ENCODE peak calls at places on chromosomes 3 and 15, in seven cellular contexts. D, T, C, O, Q, N and H are unnamed samples.

GRCh38 chr3:126261037-126261436 is 80.7 kb upstream of the ALDH1L1 start:
- DNase-seq in N (no peak), O (no peak), Q (no peak), T (no peak), D (no peak), C (no peak), H (no peak)

GRCh38 chr3:33954956-33955355 is 156.5 kb downstream of the PDCD6IP start:
- DNase-seq in O (no peak), T (no peak), D (no peak), N (no peak), C (no peak), Q (no peak), H (no peak)

GRCh38 chr3:134211797-134212196 is 38.9 kb downstream of the RYK start:
- DNase-seq in C (no peak), Q (no peak), O (peak), N (no peak), D (no peak), T (no peak), H (no peak)

GRCh38 chr3:186640473-186640818 is 247 bp downstream of the FETUB start:
- DNase-seq in T (peak), Q (no peak), D (no peak), O (peak), C (no peak), N (peak), H (peak)

GRCh38 chr15:28942521-28943035 is 56.8 kb downstream of the APBA2 start:
- DNase-seq in Q (no peak), T (no peak), C (no peak), D (no peak), N (no peak), O (no peak), H (no peak)

GRCh38 chr3:192408721-192409151 is 318.6 kb downstream of the FGF12 start:
- DNase-seq in D (no peak), T (no peak), C (peak), O (peak), Q (no peak), N (no peak), H (no peak)

GRCh38 chr3:37694236-37694635 is 167.4 kb upstream of the CTDSPL start:
- DNase-seq in T (no peak), Q (no peak), D (no peak), O (no peak), N (peak), C (no peak), H (no peak)

GRCh38 chr3:9165441-9165840 is 84.0 kb downstream of the SRGAP3 start:
- DNase-seq in T (no peak), N (no peak), C (no peak), Q (no peak), O (no peak), D (no peak), H (no peak)

GRCh38 chr3:43448098-43448497 is 161.8 kb downstream of the SNRK start:
- DNase-seq in N (no peak), Q (no peak), D (no peak), C (no peak), T (no peak), O (no peak), H (no peak)

GRCh38 chr15:59396211-59396610 is 23.5 kb upstream of the MYO1E start:
- DNase-seq in O (no peak), D (no peak), C (no peak), N (no peak), Q (no peak), T (no peak), H (no peak)

GRCh38 chr3:47193871-47194859 is 30.3 kb upstream of the SETD2 start:
- DNase-seq in O (peak), N (no peak), T (no peak), Q (no peak), D (no peak), C (no peak), H (no peak)

GRCh38 chr3:12882336-12883310 is 41.3 kb upstream of the RPL32 start:
- DNase-seq in O (no peak), Q (no peak), D (no peak), C (no peak), T (no peak), N (no peak), H (no peak)

GRCh38 chr15:64850778-64851502 is 9.2 kb downstream of the PLEKHO2 start:
- DNase-seq in T (no peak), D (no peak), N (no peak), Q (no peak), O (no peak), C (no peak), H (no peak)

GRCh38 chr15:77098572-77098971 is 27.7 kb upstream of the TSPAN3 start:
- DNase-seq in Q (no peak), C (no peak), T (no peak), O (no peak), D (no peak), N (no peak), H (no peak)

GRCh38 chr15:49215768-49216739 is 46.0 kb downstream of the GALK2 start:
- DNase-seq in N (no peak), C (no peak), O (peak), D (no peak), T (no peak), Q (no peak), H (peak)

GRCh38 chr3:11161666-11162065 is 7.4 kb downstream of the HRH1 start:
- DNase-seq in T (no peak), D (no peak), C (no peak), Q (no peak), O (no peak), N (no peak), H (no peak)

GRCh38 chr3:72494076-72495000 is 353.9 kb downstream of the SHQ1 start:
- DNase-seq in T (no peak), N (no peak), D (no peak), Q (no peak), C (no peak), O (no peak), H (no peak)

GRCh38 chr3:187900961-187901755 is 155.9 kb upstream of the BCL6 start:
- DNase-seq in C (no peak), O (no peak), D (no peak), T (no peak), N (no peak), Q (no peak), H (no peak)

GRCh38 chr3:194080913-194081800 is 54.8 kb upstream of the HES1 start:
- DNase-seq in N (no peak), Q (no peak), D (no peak), C (no peak), T (no peak), O (no peak), H (no peak)

GRCh38 chr3:123605789-123606234 is 21.0 kb upstream of the HACD2 start:
- DNase-seq in D (no peak), O (peak), C (no peak), N (no peak), T (peak), Q (no peak), H (no peak)

GRCh38 chr15:85689729-85690128 is 105.0 kb downstream of the KLHL25 start:
- DNase-seq in C (peak), N (peak), D (no peak), T (no peak), O (no peak), Q (peak), H (no peak)

GRCh38 chr3:151721294-151721693 is 12.4 kb upstream of the AADACL2 start:
- DNase-seq in N (no peak), D (no peak), Q (no peak), C (no peak), T (no peak), O (no peak), H (no peak)

GRCh38 chr3:169243122-169243521 is 420.4 kb downstream of the MECOM start:
- DNase-seq in N (peak), O (no peak), Q (no peak), D (no peak), C (no peak), T (no peak), H (no peak)

GRCh38 chr3:10651506-10651905 is 146.1 kb upstream of the ATP2B2 start:
- DNase-seq in C (no peak), Q (no peak), D (no peak), O (no peak), T (no peak), N (no peak), H (no peak)

GRCh38 chr3:157436583-157437300 is at the start of gene PTX3:
- DNase-seq in C (peak), T (peak), Q (no peak), D (no peak), O (peak), N (peak), H (no peak)

GRCh38 chr3:18062289-18063025 is 320.0 kb upstream of the TBC1D5 start:
- DNase-seq in N (no peak), T (peak), O (peak), C (no peak), D (no peak), Q (no peak), H (peak)

GRCh38 chr3:56975562-56975961 is 84.9 kb upstream of the SPATA12 start:
- DNase-seq in C (no peak), Q (no peak), O (no peak), T (no peak), N (no peak), D (peak), H (no peak)

GRCh38 chr15:69825941-69826817 is 271.5 kb downstream of the TLE3 start:
- DNase-seq in C (no peak), D (no peak), Q (no peak), O (no peak), N (no peak), T (no peak), H (no peak)

GRCh38 chr3:71348831-71349230 is 234.7 kb downstream of the FOXP1 start:
- DNase-seq in C (no peak), D (no peak), T (no peak), O (no peak), Q (no peak), N (no peak), H (no peak)

GRCh38 chr3:30934208-30934550 is 39.7 kb upstream of the GADL1 start:
- DNase-seq in C (no peak), O (peak), D (no peak), N (no peak), Q (no peak), T (peak), H (no peak)

GRCh38 chr3:46660543-46661523 is 32.6 kb downstream of the ALS2CL start:
- DNase-seq in O (peak), D (no peak), T (no peak), N (no peak), Q (no peak), C (no peak), H (no peak)

GRCh38 chr15:77939851-77940250 is 137.7 kb downstream of the TBC1D2B start:
- DNase-seq in D (no peak), C (no peak), T (no peak), Q (no peak), O (no peak), N (no peak), H (no peak)

GRCh38 chr3:32991781-32992180 is 40.3 kb downstream of the CCR4 start:
- DNase-seq in D (no peak), C (no peak), Q (no peak), O (no peak), T (no peak), N (no peak), H (no peak)

GRCh38 chr3:185927501-185928200 is 10.2 kb downstream of the TRA2B start:
- DNase-seq in D (no peak), Q (no peak), O (no peak), C (no peak), T (no peak), N (no peak), H (no peak)

GRCh38 chr3:191415566-191415965 is 45.4 kb upstream of the PYDC2 start:
- DNase-seq in N (no peak), T (no peak), Q (no peak), D (no peak), O (no peak), C (no peak), H (no peak)

GRCh38 chr15:85485956-85486567 is 105.7 kb downstream of the AKAP13 start:
- DNase-seq in N (peak), O (peak), T (peak), D (peak), C (peak), Q (peak), H (no peak)